ENCODE peak calls at places on chromosomes 5 and 9, in four cellular contexts. Q, T, E and M are unnamed samples.

GRCh38 chr5:55062039-55062779 is 38.2 kb downstream of the GZMK start:
- DNase-seq in Q (no peak), T (no peak), E (no peak), M (no peak)

GRCh38 chr9:15936316-15936869 is 383.6 kb downstream of the CCDC171 start:
- DNase-seq in Q (no peak), T (no peak), E (no peak), M (no peak)

GRCh38 chr9:38094165-38094564 is 25.1 kb upstream of the SHB start:
- DNase-seq in Q (no peak), T (no peak), E (no peak), M (no peak)

GRCh38 chr9:65411336-65411735 is 126.3 kb upstream of the FOXD4L5 start:
- DNase-seq in Q (no peak), T (no peak), E (no peak), M (no peak)

GRCh38 chr9:123048748-123049147 is 15.3 kb downstream of the GPR21 start:
- DNase-seq in Q (no peak), T (no peak), E (no peak), M (no peak)

GRCh38 chr9:116435706-116436105 is 251.4 kb upstream of the TRIM32 start:
- DNase-seq in Q (no peak), T (no peak), E (no peak), M (no peak)

GRCh38 chr9:93823245-93824072 is 131.7 kb downstream of the BARX1 start:
- DNase-seq in Q (no peak), T (no peak), E (no peak), M (no peak)

GRCh38 chr5:173456751-173457171 is 128.5 kb upstream of the STC2 start:
- DNase-seq in Q (no peak), T (no peak), E (no peak), M (no peak)

GRCh38 chr9:5762421-5762820 is 70.5 kb downstream of the ERMP1 start:
- DNase-seq in Q (no peak), T (no peak), E (no peak), M (no peak)

GRCh38 chr5:17340363-17340762 is 122.9 kb downstream of the BASP1 start:
- DNase-seq in Q (no peak), T (no peak), E (no peak), M (no peak)

GRCh38 chr9:114465417-114465816 is 39.9 kb downstream of the WHRN start:
- DNase-seq in Q (no peak), T (no peak), E (no peak), M (no peak)

GRCh38 chr5:2038337-2039179 is 155.8 kb upstream of the IRX4 start:
- DNase-seq in Q (peak; percentile 80), T (peak; percentile 80), E (no peak), M (peak; percentile 47)
- H3K4me3 ChIP-seq in Q (peak overlapping the region; percentile 41), T (peak overlapping the region; percentile 60), E (peak overlapping the region; percentile 38), M (peak overlapping the region; percentile 61)

GRCh38 chr9:112035166-112035816 is 138.7 kb downstream of the UGCG start:
- DNase-seq in Q (no peak), T (no peak), E (no peak), M (no peak)
- H3K4me3 ChIP-seq in Q (no peak overlapping the region), T (no peak overlapping the region), E (no peak overlapping the region), M (no peak overlapping the region)

DNA sequence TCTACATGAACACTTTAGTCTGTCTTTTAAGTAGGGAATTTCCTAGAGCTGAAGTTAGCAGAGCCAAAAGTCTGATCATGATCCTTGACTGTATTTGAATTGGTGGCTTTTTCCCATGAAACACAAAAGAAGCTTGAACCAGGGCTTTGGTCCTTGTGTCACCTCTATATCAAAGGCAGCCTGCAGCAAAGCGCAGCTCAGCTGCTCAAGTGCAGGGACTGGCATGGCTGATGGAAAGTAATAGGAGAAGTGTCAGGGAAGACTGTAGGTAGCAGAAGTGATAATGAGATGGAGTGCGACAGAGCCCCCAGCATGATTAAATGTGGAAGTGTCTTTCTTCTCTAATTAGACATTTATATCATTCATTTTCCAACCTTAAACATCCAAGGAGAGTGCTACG is 310.7 kb downstream of the TRIM36 start:
- DNase-seq in Q (no peak), T (no peak), E (no peak), M (no peak)
- H3K4me3 ChIP-seq in Q (no peak overlapping the region), T (no peak overlapping the region), E (no peak overlapping the region), M (no peak overlapping the region)

GRCh38 chr9:14419302-14419937 is 105.5 kb upstream of the NFIB start:
- DNase-seq in Q (no peak), T (no peak), E (no peak), M (no peak)
- H3K4me3 ChIP-seq in Q (no peak overlapping the region), T (peak overlapping the region; percentile 26), E (peak overlapping the region; percentile 26), M (peak overlapping the region; percentile 47)

DNA sequence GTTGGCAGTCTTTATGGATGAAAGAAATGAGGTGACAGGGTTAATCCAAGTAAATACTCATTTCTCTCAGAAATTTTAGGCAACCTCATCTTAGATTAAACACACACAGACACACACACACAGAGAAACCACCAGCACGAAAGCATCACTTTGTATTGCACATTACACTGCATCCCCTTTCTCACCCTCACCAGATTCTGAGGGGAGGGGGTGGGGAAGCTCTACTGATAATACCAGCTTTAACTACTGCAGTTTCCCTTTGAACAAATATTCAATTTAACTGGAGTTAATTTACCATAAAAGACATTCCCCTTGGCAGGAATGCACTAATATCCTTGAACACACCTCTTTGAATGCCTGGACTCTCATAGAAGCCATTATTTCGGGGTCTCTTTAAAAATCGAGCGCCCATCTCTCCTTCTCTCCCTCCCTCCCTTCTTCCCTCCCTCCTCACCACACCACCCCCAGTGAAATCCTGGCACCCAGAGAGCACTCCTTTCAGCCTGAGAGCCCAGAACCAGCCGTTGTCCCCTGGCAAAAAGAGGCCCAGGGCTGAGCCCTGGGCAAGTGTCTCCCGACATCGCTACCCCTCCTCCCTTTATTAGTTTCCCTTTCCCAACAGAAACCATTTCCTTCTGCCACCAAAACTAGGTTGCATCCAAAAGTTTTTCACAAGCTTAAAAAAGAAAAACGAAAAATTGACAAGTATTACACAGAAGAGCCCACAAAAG is 2.8 kb upstream of the NFIB start:
- DNase-seq in Q (no peak), T (peak; percentile 52), E (no peak), M (peak; percentile 47)
- H3K4me3 ChIP-seq in Q (peak overlapping the region; percentile 70), T (peak overlapping the region; percentile 93), E (peak overlapping the region; percentile 65), M (peak overlapping the region; percentile 72)

DNA sequence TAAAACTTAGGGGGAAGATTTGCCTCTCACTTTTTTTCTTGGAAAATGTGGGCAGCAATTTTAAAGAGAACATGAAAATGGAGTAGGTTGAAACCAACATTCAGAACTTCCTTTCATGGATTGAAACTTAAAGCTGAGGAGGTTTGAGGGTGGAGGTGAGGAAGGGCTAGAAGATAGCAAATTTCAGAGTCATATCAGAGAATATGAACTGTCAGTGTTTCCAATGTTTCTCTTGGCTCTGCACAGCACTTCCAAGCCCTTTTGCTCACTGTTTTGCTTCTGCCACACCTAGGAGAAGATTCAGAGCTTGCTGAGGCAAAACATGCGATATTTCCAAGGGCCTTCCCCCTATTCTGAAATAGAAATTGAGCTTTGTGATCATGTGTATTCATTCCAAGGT is 281.0 kb downstream of the AOPEP start:
- DNase-seq in Q (no peak), T (no peak), E (no peak), M (no peak)
- H3K4me3 ChIP-seq in Q (peak overlapping the region; percentile 81), T (peak overlapping the region; percentile 86), E (peak overlapping the region; percentile 54), M (peak overlapping the region; percentile 74)

GRCh38 chr5:122073864-122074263 is 4.2 kb downstream of the LOX start:
- DNase-seq in Q (no peak), T (no peak), E (no peak), M (no peak)
- H3K4me3 ChIP-seq in Q (no peak overlapping the region), T (no peak overlapping the region), E (no peak overlapping the region), M (no peak overlapping the region)

GRCh38 chr5:152072076-152072475 is 147.4 kb upstream of the GLRA1 start:
- DNase-seq in Q (peak; percentile 42), T (no peak), E (no peak), M (no peak)

GRCh38 chr5:152066760-152067159 is 142.1 kb upstream of the GLRA1 start:
- DNase-seq in Q (no peak), T (no peak), E (no peak), M (no peak)

GRCh38 chr5:152070591-152070990 is 145.9 kb upstream of the GLRA1 start:
- DNase-seq in Q (no peak), T (no peak), E (no peak), M (no peak)
- H3K4me3 ChIP-seq in Q (no peak overlapping the region), T (no peak overlapping the region), E (no peak overlapping the region), M (no peak overlapping the region)